ENCODE peak calls at places on chromosomes 12 and 14, in five cellular contexts. K, R, X, E and H are unnamed samples.

GRCh38 chr12:124294686-124295315 is at the start of gene RFLNA:
- DNase-seq in K (no peak), R (no peak), X (peak; percentile 78), E (peak; percentile 83), H (no peak)

GRCh38 chr14:90559811-90560492 is 163.1 kb downstream of the CALM1 start:
- DNase-seq in K (no peak), R (no peak), X (no peak), E (no peak), H (no peak)

GRCh38 chr14:50670196-50670875 is 2.2 kb upstream of the SAV1 start:
- DNase-seq in K (no peak), R (no peak), X (peak; percentile 89), E (peak; percentile 19), H (no peak)

GRCh38 chr14:67567654-67568053 is 32.4 kb downstream of the PIGH start:
- DNase-seq in K (no peak), R (peak; percentile 80), X (no peak), E (no peak), H (no peak)

GRCh38 chr12:110310754-110311153 is 29.7 kb downstream of the ATP2A2 start:
- DNase-seq in K (no peak), R (no peak), X (no peak), E (no peak), H (no peak)

GRCh38 chr12:59388176-59388575 is 207.7 kb upstream of the SLC16A7 start:
- DNase-seq in K (no peak), R (peak; percentile 25), X (no peak), E (no peak), H (no peak)

GRCh38 chr14:80202888-80203562 is 8.3 kb downstream of the DIO2 start:
- DNase-seq in K (no peak), R (peak; percentile 27), X (peak; percentile 81), E (peak; percentile 40), H (peak; percentile 41)

GRCh38 chr12:843609-844008 is 91.2 kb downstream of the WNK1 start:
- DNase-seq in K (no peak), R (peak; percentile 84), X (no peak), E (no peak), H (no peak)

GRCh38 chr14:26594756-26595545 is 2.9 kb downstream of the NOVA1 start:
- DNase-seq in K (no peak), R (no peak), X (peak; percentile 15), E (peak; percentile 60), H (no peak)

GRCh38 chr14:31902915-31903646 is 174.0 kb upstream of the ARHGAP5 start:
- DNase-seq in K (no peak), R (no peak), X (no peak), E (no peak), H (no peak)

GRCh38 chr14:68684466-68685418 is 108.1 kb downstream of the ZFP36L1 start:
- DNase-seq in K (no peak), R (no peak), X (no peak), E (no peak), H (no peak)

GRCh38 chr12:15721716-15722115 is 67.5 kb downstream of the EPS8 start:
- DNase-seq in K (no peak), R (no peak), X (no peak), E (no peak), H (no peak)

GRCh38 chr14:27372771-27373170 is 774.9 kb upstream of the NOVA1 start:
- DNase-seq in K (no peak), R (no peak), X (no peak), E (no peak), H (no peak)

GRCh38 chr14:62455446-62455845 is 589.8 kb downstream of the KCNH5 start:
- DNase-seq in K (no peak), R (no peak), X (no peak), E (no peak), H (no peak)

GRCh38 chr14:26415618-26416123 is 182.2 kb downstream of the NOVA1 start:
- DNase-seq in K (no peak), R (peak; percentile 53), X (no peak), E (no peak), H (no peak)

GRCh38 chr12:54420766-54421144 is 1.7 kb upstream of the ITGA5 start:
- DNase-seq in K (no peak), R (no peak), X (no peak), E (no peak), H (no peak)

GRCh38 chr12:54418441-54419087 is 502 bp downstream of the ITGA5 start:
- DNase-seq in K (no peak), R (no peak), X (peak; percentile 66), E (no peak), H (no peak)

GRCh38 chr12:54421175-54421872 is 2.3 kb upstream of the ITGA5 start:
- DNase-seq in K (no peak), R (no peak), X (no peak), E (no peak), H (no peak)

GRCh38 chr12:54417712-54418440 is 1.2 kb downstream of the ITGA5 start:
- DNase-seq in K (no peak), R (no peak), X (peak; percentile 52), E (peak; percentile 53), H (no peak)

GRCh38 chr12:54419088-54419887 is at the start of gene ITGA5:
- DNase-seq in K (peak; percentile 18), R (peak; percentile 77), X (peak; percentile 73), E (peak; percentile 77), H (no peak)
- H2AFZ ChIP-seq in K (peak within 1 kb of the TSS; percentile 91), R (peak within 1 kb of the TSS; percentile 92), X (peak within 1 kb of the TSS; percentile 100), E (peak within 1 kb of the TSS; percentile 77), H (no peak within 1 kb of the TSS)

DNA sequence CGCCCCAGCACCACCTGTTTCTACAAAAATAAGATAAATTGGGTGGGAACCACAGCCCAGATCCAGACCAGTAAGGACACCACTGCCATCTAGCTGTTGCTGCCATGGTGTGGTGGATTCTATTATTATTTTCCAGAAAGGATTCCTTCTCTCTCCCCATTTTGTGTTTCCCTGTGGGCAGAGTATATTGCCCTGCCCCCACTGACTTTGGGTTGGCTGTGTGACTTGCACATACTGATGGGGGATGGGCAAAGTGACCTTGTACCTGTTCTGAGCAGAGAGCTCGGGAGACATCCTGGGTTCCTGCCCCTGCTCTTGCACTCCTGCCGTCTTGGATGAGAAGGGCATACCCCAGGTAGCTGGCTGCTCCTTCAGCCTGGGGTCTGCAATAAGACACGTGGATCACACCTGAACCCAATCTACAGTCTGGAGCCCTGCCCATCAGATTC is 24.3 kb downstream of the MOAP1 start:
- DNase-seq in K (peak; percentile 21), R (peak; percentile 64), X (peak; percentile 73), E (peak; percentile 45), H (peak; percentile 36)
- TF ChIP-seq EZH2phosphoT487 in K (no peak), R (no peak), X (no peak), E (no peak), H (no peak)

DNA sequence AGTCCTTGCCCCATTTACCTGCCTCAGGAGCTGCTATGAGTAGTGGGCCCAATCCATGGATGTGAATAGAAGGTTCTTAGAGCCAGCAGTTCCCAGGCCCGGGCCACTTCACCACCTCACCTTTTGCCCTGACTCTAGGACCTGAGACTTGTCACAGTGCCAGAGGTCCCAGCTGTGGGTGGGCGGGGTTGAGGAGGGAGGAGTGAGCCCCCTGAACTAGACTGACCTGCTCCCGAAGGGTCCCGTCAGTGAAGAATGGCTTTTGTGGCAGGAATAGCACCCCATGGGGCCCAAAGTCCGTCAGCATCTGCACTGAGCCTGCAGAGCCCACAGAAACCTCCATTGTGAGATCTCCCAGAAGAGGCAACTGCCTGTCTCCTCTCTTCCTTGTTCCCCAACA is 12.9 kb downstream of the ABCD4 start:
- DNase-seq in K (no peak), R (no peak), X (no peak), E (no peak), H (no peak)
- H2AFZ ChIP-seq in K (no peak overlapping the region), R (no peak overlapping the region), X (no peak overlapping the region), E (no peak overlapping the region), H (no peak overlapping the region)

GRCh38 chr12:132175496-132176357 is 31.5 kb downstream of the NOC4L start:
- DNase-seq in K (no peak), R (no peak), X (no peak), E (no peak), H (no peak)
- TF ChIP-seq EZH2phosphoT487 in K (no peak), R (no peak), X (no peak), E (no peak), H (no peak)